ENCODE peak calls at places on chromosomes 16 and 17, in ten cellular contexts. L, B, J, N, I, H, G, V, K and C are unnamed samples.

GRCh38 chr16:11079657-11080187 is 135.4 kb downstream of the CLEC16A start:
- DNase-seq in L (peak; percentile 98), B (peak; percentile 84), J (no peak), N (no peak), I (no peak), H (peak; percentile 93), G (peak; percentile 93), V (peak; percentile 68), K (no peak), C (peak; percentile 77)

GRCh38 chr16:56833243-56833970 is 31.6 kb upstream of the SLC12A3 start:
- DNase-seq in L (no peak), B (no peak), J (no peak), N (no peak), I (no peak), H (no peak), G (no peak), V (no peak), K (no peak), C (no peak)

GRCh38 chr16:55710466-55710865 is 54.7 kb downstream of the SLC6A2 start:
- DNase-seq in L (no peak), B (peak; percentile 18), J (no peak), N (no peak), I (no peak), H (no peak), G (no peak), V (no peak), K (no peak), C (no peak)

GRCh38 chr17:4796550-4796915 is 569 bp downstream of the PSMB6 start:
- DNase-seq in L (peak; percentile 35), B (peak; percentile 40), J (no peak), N (no peak), I (no peak), H (peak; percentile 34), G (no peak), V (no peak), K (no peak), C (peak; percentile 47)

GRCh38 chr17:21016826-21017225 is 26.0 kb downstream of the USP22 start:
- DNase-seq in L (no peak), B (no peak), J (no peak), N (no peak), I (no peak), H (no peak), G (no peak), V (no peak), K (no peak), C (no peak)

GRCh38 chr17:30961213-30962188 is 9.3 kb upstream of the RNF135 start:
- DNase-seq in L (peak; percentile 34), B (peak; percentile 40), J (no peak), N (no peak), I (no peak), H (peak; percentile 40), G (no peak), V (no peak), K (no peak), C (no peak)

GRCh38 chr17:38797828-38798227 is 1.5 kb downstream of the PIP4K2B start:
- DNase-seq in L (peak; percentile 18), B (no peak), J (no peak), N (no peak), I (no peak), H (no peak), G (no peak), V (no peak), K (no peak), C (no peak)

GRCh38 chr17:50863221-50863843 is 2.8 kb downstream of the TOB1 start:
- DNase-seq in L (no peak), B (peak; percentile 54), J (no peak), N (no peak), I (peak; percentile 73), H (no peak), G (no peak), V (peak; percentile 79), K (no peak), C (peak; percentile 50)

GRCh38 chr16:54462151-54462651 is 175.6 kb upstream of the IRX3 start:
- DNase-seq in L (no peak), B (peak; percentile 56), J (no peak), N (no peak), I (no peak), H (peak; percentile 96), G (peak; percentile 69), V (no peak), K (no peak), C (peak; percentile 17)

GRCh38 chr16:4003166-4003565 is 113.1 kb downstream of the ADCY9 start:
- DNase-seq in L (no peak), B (no peak), J (no peak), N (no peak), I (no peak), H (no peak), G (no peak), V (no peak), K (no peak), C (no peak)

GRCh38 chr16:89290887-89291286 is 73.4 kb downstream of the ZNF778 start:
- DNase-seq in L (no peak), B (no peak), J (no peak), N (no peak), I (no peak), H (no peak), G (no peak), V (no peak), K (no peak), C (no peak)

GRCh38 chr17:45073414-45074070 is 12.4 kb downstream of the NMT1 start:
- DNase-seq in L (peak; percentile 97), B (peak; percentile 89), J (peak; percentile 30), N (no peak), I (peak; percentile 8), H (peak; percentile 98), G (no peak), V (peak; percentile 83), K (no peak), C (peak; percentile 92)

GRCh38 chr17:61503961-61504360 is 51.7 kb downstream of the TBX4 start:
- DNase-seq in L (no peak), B (no peak), J (no peak), N (no peak), I (no peak), H (no peak), G (no peak), V (no peak), K (no peak), C (no peak)

DNA sequence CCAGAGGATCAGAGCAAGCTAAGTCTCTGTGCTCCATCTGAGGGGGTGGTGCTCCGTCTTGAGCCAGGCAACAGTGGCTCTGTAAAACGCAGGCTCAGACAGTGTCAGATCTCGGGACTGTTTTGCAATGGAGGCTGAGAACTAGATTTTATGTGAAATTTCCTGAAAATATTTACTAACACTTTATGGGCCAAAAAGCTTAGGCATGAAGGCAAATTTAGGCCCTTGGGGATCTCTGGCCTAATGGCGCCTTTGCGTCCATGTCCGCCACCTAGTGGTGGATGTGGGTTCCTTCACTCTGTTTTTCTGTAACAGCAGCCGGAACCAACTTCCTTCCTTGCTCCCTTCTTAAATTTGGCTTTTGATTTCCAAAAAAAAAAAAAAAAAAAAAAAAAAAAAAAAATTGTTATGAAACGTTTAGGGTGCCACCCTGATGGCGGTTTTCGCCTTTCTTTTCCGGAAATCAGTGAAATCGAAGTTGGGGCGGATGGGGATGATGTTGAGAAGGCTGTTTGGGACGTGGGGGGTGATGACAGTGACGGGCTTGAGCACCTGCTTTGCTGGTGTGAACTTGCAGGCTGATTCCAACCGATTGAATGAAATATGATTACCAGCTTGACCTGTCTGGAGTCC is 14.0 kb upstream of the ELAC2 start:
- DNase-seq in L (peak; percentile 47), B (peak; percentile 70), J (peak; percentile 25), N (peak; percentile 22), I (peak; percentile 52), H (peak; percentile 55), G (no peak), V (peak; percentile 71), K (peak; percentile 81), C (peak; percentile 74)
- H3K4me3 ChIP-seq in L (no peak overlapping the region), B (no peak overlapping the region), J (no peak overlapping the region), N (no peak overlapping the region), I (no peak overlapping the region), H (no peak overlapping the region), G (no peak overlapping the region), V (no peak overlapping the region), K (no peak overlapping the region), C (no peak overlapping the region)

GRCh38 chr16:8631373-8631772 is 9.9 kb downstream of the METTL22 start:
- DNase-seq in L (no peak), B (no peak), J (no peak), N (no peak), I (no peak), H (no peak), G (no peak), V (no peak), K (peak; percentile 17), C (peak; percentile 6)

GRCh38 chr16:8639694-8640093 is 18.2 kb downstream of the METTL22 start:
- DNase-seq in L (no peak), B (no peak), J (no peak), N (no peak), I (no peak), H (no peak), G (no peak), V (no peak), K (peak; percentile 61), C (no peak)

GRCh38 chr16:8632675-8633182 is 11.2 kb downstream of the METTL22 start:
- DNase-seq in L (no peak), B (no peak), J (peak; percentile 26), N (peak; percentile 34), I (peak; percentile 24), H (no peak), G (no peak), V (peak; percentile 70), K (peak; percentile 84), C (no peak)

GRCh38 chr16:8631818-8632217 is 10.3 kb downstream of the METTL22 start:
- DNase-seq in L (no peak), B (no peak), J (no peak), N (no peak), I (no peak), H (no peak), G (no peak), V (no peak), K (peak; percentile 73), C (no peak)

GRCh38 chr16:8634991-8635736 is 13.7 kb downstream of the METTL22 start:
- DNase-seq in L (peak; percentile 28), B (peak; percentile 57), J (no peak), N (no peak), I (no peak), H (peak; percentile 25), G (no peak), V (peak; percentile 56), K (peak; percentile 76), C (peak; percentile 52)
- TF ChIP-seq CTCF in L (peak; percentile 83), B (peak; percentile 92), J (no peak), N (peak; percentile 29), I (peak; percentile 23), H (peak; percentile 65), G (peak; percentile 90), V (no peak), K (no peak), C (peak; percentile 77)

GRCh38 chr17:59785091-59785799 is 77.8 kb downstream of the VMP1 start:
- DNase-seq in L (no peak), B (no peak), J (no peak), N (no peak), I (no peak), H (peak; percentile 56), G (no peak), V (no peak), K (no peak), C (peak; percentile 52)
- H3K4me3 ChIP-seq in L (no peak overlapping the region), B (no peak overlapping the region), J (no peak overlapping the region), N (no peak overlapping the region), I (no peak overlapping the region), H (no peak overlapping the region), G (no peak overlapping the region), V (no peak overlapping the region), K (no peak overlapping the region), C (no peak overlapping the region)

GRCh38 chr16:86878290-86879160 is 300.2 kb downstream of the FOXL1 start:
- DNase-seq in L (no peak), B (no peak), J (no peak), N (no peak), I (no peak), H (no peak), G (no peak), V (no peak), K (no peak), C (no peak)
- TF ChIP-seq CTCF in L (no peak), B (no peak), J (no peak), N (no peak), I (no peak), H (no peak), G (no peak), V (no peak), K (no peak), C (no peak)